ENCODE peak calls at places on chromosomes 6 and 20, in nine cellular contexts. One of them, this sample, is unnamed.

GRCh38 chr6:163643866-163644265 is 229.3 kb downstream of the QKI start:
- DNase-seq in GM06990: no peak
- DNase-seq in heart left ventricle: no peak
- DNase-seq in suprapubic skin: no peak
- DNase-seq in psoas muscle: no peak
- DNase-seq in aorta: no peak
- DNase-seq in GM23338: no peak
- DNase-seq in CD8-positive, alpha-beta T cell: no peak
- DNase-seq in right lobe of liver: no peak
- DNase-seq in this sample: no peak

GRCh38 chr20:35174458-35175216 is 2.8 kb downstream of the PROCR start:
- DNase-seq in heart left ventricle: no peak
- DNase-seq in right lobe of liver: peak
- DNase-seq in suprapubic skin: no peak
- DNase-seq in aorta: peak
- DNase-seq in GM23338: peak
- DNase-seq in psoas muscle: peak
- DNase-seq in GM06990: no peak
- DNase-seq in CD8-positive, alpha-beta T cell: no peak
- DNase-seq in this sample: no peak

GRCh38 chr6:138722425-138723371 is 50.9 kb upstream of the CCDC28A start:
- DNase-seq in right lobe of liver: no peak
- DNase-seq in CD8-positive, alpha-beta T cell: no peak
- DNase-seq in aorta: no peak
- DNase-seq in psoas muscle: no peak
- DNase-seq in heart left ventricle: no peak
- DNase-seq in GM06990: no peak
- DNase-seq in suprapubic skin: no peak
- DNase-seq in GM23338: no peak
- DNase-seq in this sample: no peak

GRCh38 chr6:53718597-53719460 is 53.3 kb upstream of the KLHL31 start:
- DNase-seq in right lobe of liver: peak
- DNase-seq in heart left ventricle: no peak
- DNase-seq in psoas muscle: no peak
- DNase-seq in CD8-positive, alpha-beta T cell: no peak
- DNase-seq in GM23338: peak
- DNase-seq in aorta: no peak
- DNase-seq in GM06990: peak
- DNase-seq in suprapubic skin: no peak
- DNase-seq in this sample: peak

GRCh38 chr6:44189257-44189656 is 27.5 kb upstream of the MYMX start:
- DNase-seq in heart left ventricle: no peak
- DNase-seq in GM23338: no peak
- DNase-seq in CD8-positive, alpha-beta T cell: no peak
- DNase-seq in aorta: peak
- DNase-seq in right lobe of liver: no peak
- DNase-seq in psoas muscle: no peak
- DNase-seq in GM06990: no peak
- DNase-seq in suprapubic skin: no peak
- DNase-seq in this sample: no peak

GRCh38 chr6:137316626-137317025 is 97.4 kb upstream of the IFNGR1 start:
- DNase-seq in psoas muscle: no peak
- DNase-seq in CD8-positive, alpha-beta T cell: no peak
- DNase-seq in aorta: no peak
- DNase-seq in GM06990: no peak
- DNase-seq in GM23338: no peak
- DNase-seq in suprapubic skin: no peak
- DNase-seq in right lobe of liver: no peak
- DNase-seq in heart left ventricle: no peak
- DNase-seq in this sample: no peak

GRCh38 chr6:156859686-156860085 is 82.5 kb downstream of the ARID1B start:
- DNase-seq in psoas muscle: no peak
- DNase-seq in suprapubic skin: no peak
- DNase-seq in CD8-positive, alpha-beta T cell: no peak
- DNase-seq in right lobe of liver: no peak
- DNase-seq in aorta: no peak
- DNase-seq in GM06990: no peak
- DNase-seq in heart left ventricle: no peak
- DNase-seq in GM23338: no peak
- DNase-seq in this sample: no peak

GRCh38 chr6:149357726-149358538 is 40.4 kb downstream of the TAB2 start:
- DNase-seq in heart left ventricle: no peak
- DNase-seq in GM06990: no peak
- DNase-seq in CD8-positive, alpha-beta T cell: no peak
- DNase-seq in GM23338: no peak
- DNase-seq in right lobe of liver: no peak
- DNase-seq in aorta: no peak
- DNase-seq in psoas muscle: no peak
- DNase-seq in suprapubic skin: no peak
- DNase-seq in this sample: no peak

GRCh38 chr6:124132256-124132655 is 328.6 kb downstream of the NKAIN2 start:
- DNase-seq in right lobe of liver: no peak
- DNase-seq in CD8-positive, alpha-beta T cell: no peak
- DNase-seq in GM23338: no peak
- DNase-seq in suprapubic skin: no peak
- DNase-seq in aorta: no peak
- DNase-seq in psoas muscle: no peak
- DNase-seq in GM06990: no peak
- DNase-seq in heart left ventricle: no peak
- DNase-seq in this sample: no peak

GRCh38 chr6:51814418-51814817 is 273.0 kb downstream of the PKHD1 start:
- DNase-seq in CD8-positive, alpha-beta T cell: no peak
- DNase-seq in heart left ventricle: no peak
- DNase-seq in GM06990: no peak
- DNase-seq in GM23338: peak
- DNase-seq in aorta: no peak
- DNase-seq in right lobe of liver: no peak
- DNase-seq in suprapubic skin: no peak
- DNase-seq in psoas muscle: no peak
- DNase-seq in this sample: peak

GRCh38 chr6:122401104-122401503 is 1.7 kb downstream of the HSF2 start:
- DNase-seq in psoas muscle: no peak
- DNase-seq in right lobe of liver: no peak
- DNase-seq in heart left ventricle: no peak
- DNase-seq in CD8-positive, alpha-beta T cell: no peak
- DNase-seq in GM06990: no peak
- DNase-seq in suprapubic skin: no peak
- DNase-seq in GM23338: no peak
- DNase-seq in aorta: no peak
- DNase-seq in this sample: no peak
- H3K4me3 ChIP-seq in psoas muscle: peak
- H3K4me3 ChIP-seq in right lobe of liver: no peak
- H3K4me3 ChIP-seq in heart left ventricle: peak
- H3K4me3 ChIP-seq in CD8-positive, alpha-beta T cell: peak
- H3K4me3 ChIP-seq in GM06990: peak
- H3K4me3 ChIP-seq in suprapubic skin: no peak
- H3K4me3 ChIP-seq in GM23338: no peak
- H3K4me3 ChIP-seq in aorta: no peak
- H3K4me3 ChIP-seq in this sample: peak

GRCh38 chr20:31716351-31716750 is 6.3 kb downstream of the BCL2L1 start:
- DNase-seq in heart left ventricle: no peak
- DNase-seq in psoas muscle: no peak
- DNase-seq in GM06990: no peak
- DNase-seq in GM23338: no peak
- DNase-seq in suprapubic skin: no peak
- DNase-seq in right lobe of liver: no peak
- DNase-seq in aorta: no peak
- DNase-seq in CD8-positive, alpha-beta T cell: no peak
- DNase-seq in this sample: no peak
- H3K4me3 ChIP-seq in heart left ventricle: peak
- H3K4me3 ChIP-seq in psoas muscle: peak
- H3K4me3 ChIP-seq in GM06990: peak
- H3K4me3 ChIP-seq in GM23338: no peak
- H3K4me3 ChIP-seq in suprapubic skin: peak
- H3K4me3 ChIP-seq in right lobe of liver: no peak
- H3K4me3 ChIP-seq in aorta: no peak
- H3K4me3 ChIP-seq in CD8-positive, alpha-beta T cell: no peak
- H3K4me3 ChIP-seq in this sample: no peak

GRCh38 chr6:3162565-3163247 is 5.4 kb upstream of the TUBB2A start:
- DNase-seq in GM23338: peak
- DNase-seq in GM06990: peak
- DNase-seq in CD8-positive, alpha-beta T cell: peak
- DNase-seq in right lobe of liver: peak
- DNase-seq in aorta: peak
- DNase-seq in psoas muscle: peak
- DNase-seq in suprapubic skin: peak
- DNase-seq in heart left ventricle: peak
- DNase-seq in this sample: peak

GRCh38 chr6:3164388-3164787 is 7.0 kb upstream of the TUBB2A start:
- DNase-seq in GM06990: no peak
- DNase-seq in GM23338: peak
- DNase-seq in aorta: no peak
- DNase-seq in heart left ventricle: no peak
- DNase-seq in right lobe of liver: no peak
- DNase-seq in CD8-positive, alpha-beta T cell: no peak
- DNase-seq in suprapubic skin: no peak
- DNase-seq in psoas muscle: no peak
- DNase-seq in this sample: no peak

GRCh38 chr6:3159805-3160781 is 2.7 kb upstream of the TUBB2A start:
- DNase-seq in suprapubic skin: peak
- DNase-seq in heart left ventricle: no peak
- DNase-seq in GM23338: peak
- DNase-seq in CD8-positive, alpha-beta T cell: peak
- DNase-seq in aorta: peak
- DNase-seq in psoas muscle: no peak
- DNase-seq in right lobe of liver: no peak
- DNase-seq in GM06990: no peak
- DNase-seq in this sample: peak

GRCh38 chr6:3163248-3163594 is 5.9 kb upstream of the TUBB2A start:
- DNase-seq in heart left ventricle: no peak
- DNase-seq in GM06990: no peak
- DNase-seq in psoas muscle: peak
- DNase-seq in GM23338: no peak
- DNase-seq in aorta: peak
- DNase-seq in right lobe of liver: no peak
- DNase-seq in suprapubic skin: no peak
- DNase-seq in CD8-positive, alpha-beta T cell: no peak
- DNase-seq in this sample: no peak

DNA sequence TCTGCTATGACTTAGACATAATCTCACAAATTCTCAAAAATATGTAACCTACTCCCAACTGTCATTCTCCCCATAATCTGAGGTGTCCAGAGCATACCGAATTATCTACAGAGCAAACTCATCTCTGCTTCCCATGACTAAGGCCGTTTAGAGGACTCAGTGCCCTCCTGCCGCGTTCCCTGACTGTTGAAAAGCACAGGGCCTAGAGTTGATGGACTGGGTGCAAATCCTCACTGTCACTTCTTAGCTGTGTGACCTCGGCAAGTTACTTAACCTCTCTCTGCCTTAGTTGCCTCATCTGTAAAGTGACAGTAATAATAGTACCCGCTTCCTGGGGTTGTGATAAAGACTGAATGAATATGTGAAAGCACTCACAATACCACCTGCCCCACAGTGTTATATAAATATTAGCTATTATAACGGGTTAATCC is 4.7 kb upstream of the TUBB2A start:
- DNase-seq in CD8-positive, alpha-beta T cell: no peak
- DNase-seq in aorta: no peak
- DNase-seq in suprapubic skin: no peak
- DNase-seq in GM06990: no peak
- DNase-seq in right lobe of liver: no peak
- DNase-seq in heart left ventricle: no peak
- DNase-seq in GM23338: peak
- DNase-seq in psoas muscle: no peak
- DNase-seq in this sample: peak
- H3K4me3 ChIP-seq in CD8-positive, alpha-beta T cell: peak
- H3K4me3 ChIP-seq in aorta: no peak
- H3K4me3 ChIP-seq in suprapubic skin: peak
- H3K4me3 ChIP-seq in GM06990: peak
- H3K4me3 ChIP-seq in right lobe of liver: peak
- H3K4me3 ChIP-seq in heart left ventricle: peak
- H3K4me3 ChIP-seq in GM23338: peak
- H3K4me3 ChIP-seq in psoas muscle: peak
- H3K4me3 ChIP-seq in this sample: peak

DNA sequence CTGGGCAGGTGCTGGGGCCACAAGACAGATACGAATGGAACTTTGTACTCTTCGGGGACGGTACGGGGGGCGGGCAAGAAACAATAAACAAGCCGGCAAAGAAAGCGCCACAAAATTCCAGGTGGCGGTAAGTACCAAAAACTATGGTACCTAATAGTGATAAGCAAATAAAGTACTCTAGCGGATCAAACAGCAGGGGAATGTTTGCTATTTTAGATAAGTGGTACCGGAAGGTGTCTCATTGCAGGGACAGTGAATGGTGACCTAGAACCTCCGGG is 15.1 kb upstream of the RIPK1 start:
- DNase-seq in GM23338: no peak
- DNase-seq in heart left ventricle: no peak
- DNase-seq in suprapubic skin: no peak
- DNase-seq in psoas muscle: no peak
- DNase-seq in right lobe of liver: no peak
- DNase-seq in CD8-positive, alpha-beta T cell: no peak
- DNase-seq in GM06990: no peak
- DNase-seq in aorta: no peak
- DNase-seq in this sample: no peak
- H3K4me3 ChIP-seq in GM23338: peak
- H3K4me3 ChIP-seq in heart left ventricle: peak
- H3K4me3 ChIP-seq in suprapubic skin: peak
- H3K4me3 ChIP-seq in psoas muscle: peak
- H3K4me3 ChIP-seq in right lobe of liver: peak
- H3K4me3 ChIP-seq in CD8-positive, alpha-beta T cell: peak
- H3K4me3 ChIP-seq in GM06990: peak
- H3K4me3 ChIP-seq in aorta: no peak
- H3K4me3 ChIP-seq in this sample: no peak

GRCh38 chr6:26319405-26320128 is 45.4 kb upstream of the BTN3A2 start:
- DNase-seq in psoas muscle: no peak
- DNase-seq in right lobe of liver: no peak
- DNase-seq in aorta: no peak
- DNase-seq in CD8-positive, alpha-beta T cell: no peak
- DNase-seq in heart left ventricle: no peak
- DNase-seq in GM06990: no peak
- DNase-seq in GM23338: peak
- DNase-seq in suprapubic skin: no peak
- DNase-seq in this sample: no peak

GRCh38 chr6:26321005-26321404 is 44.0 kb upstream of the BTN3A2 start:
- DNase-seq in GM06990: no peak
- DNase-seq in aorta: no peak
- DNase-seq in suprapubic skin: no peak
- DNase-seq in psoas muscle: no peak
- DNase-seq in heart left ventricle: no peak
- DNase-seq in right lobe of liver: no peak
- DNase-seq in CD8-positive, alpha-beta T cell: no peak
- DNase-seq in GM23338: no peak
- DNase-seq in this sample: no peak

GRCh38 chr6:26323525-26324294 is 41.3 kb upstream of the BTN3A2 start:
- DNase-seq in right lobe of liver: no peak
- DNase-seq in GM06990: no peak
- DNase-seq in CD8-positive, alpha-beta T cell: no peak
- DNase-seq in suprapubic skin: no peak
- DNase-seq in GM23338: no peak
- DNase-seq in heart left ventricle: no peak
- DNase-seq in aorta: no peak
- DNase-seq in psoas muscle: no peak
- DNase-seq in this sample: peak

GRCh38 chr6:26324295-26324727 is 40.7 kb upstream of the BTN3A2 start:
- DNase-seq in suprapubic skin: no peak
- DNase-seq in CD8-positive, alpha-beta T cell: no peak
- DNase-seq in psoas muscle: no peak
- DNase-seq in GM06990: no peak
- DNase-seq in right lobe of liver: no peak
- DNase-seq in heart left ventricle: no peak
- DNase-seq in GM23338: no peak
- DNase-seq in aorta: no peak
- DNase-seq in this sample: no peak

GRCh38 chr6:26322645-26323482 is 42.1 kb upstream of the BTN3A2 start:
- DNase-seq in suprapubic skin: no peak
- DNase-seq in right lobe of liver: peak
- DNase-seq in aorta: no peak
- DNase-seq in GM06990: peak
- DNase-seq in GM23338: peak
- DNase-seq in psoas muscle: no peak
- DNase-seq in CD8-positive, alpha-beta T cell: peak
- DNase-seq in heart left ventricle: no peak
- DNase-seq in this sample: peak
- H3K4me3 ChIP-seq in suprapubic skin: peak
- H3K4me3 ChIP-seq in right lobe of liver: peak
- H3K4me3 ChIP-seq in aorta: no peak
- H3K4me3 ChIP-seq in GM06990: peak
- H3K4me3 ChIP-seq in GM23338: peak
- H3K4me3 ChIP-seq in psoas muscle: peak
- H3K4me3 ChIP-seq in CD8-positive, alpha-beta T cell: peak
- H3K4me3 ChIP-seq in heart left ventricle: peak
- H3K4me3 ChIP-seq in this sample: peak

This sample was measured in GM12865.